ENCODE peak calls at places on chromosomes 7 and 10, in seven cellular contexts. One of them, this sample, is unnamed.

GRCh38 chr7:128110641-128111365 is 79.6 kb upstream of the LRRC4 start:
- DNase-seq in endothelial cell of umbilical vein: no peak
- DNase-seq in RWPE1: no peak
- DNase-seq in CD8-positive, alpha-beta T cell: no peak
- DNase-seq in HFF-Myc: no peak
- DNase-seq in heart right ventricle: no peak
- DNase-seq in endothelial cell: no peak
- DNase-seq in this sample: no peak

GRCh38 chr7:101990811-101991418 is 173.5 kb downstream of the CUX1 start:
- DNase-seq in endothelial cell of umbilical vein: no peak
- DNase-seq in RWPE1: no peak
- DNase-seq in endothelial cell: no peak
- DNase-seq in CD8-positive, alpha-beta T cell: no peak
- DNase-seq in HFF-Myc: no peak
- DNase-seq in heart right ventricle: no peak
- DNase-seq in this sample: no peak

GRCh38 chr7:155954550-155955366 is 142.5 kb upstream of the SHH start:
- DNase-seq in CD8-positive, alpha-beta T cell: no peak
- DNase-seq in endothelial cell of umbilical vein: no peak
- DNase-seq in RWPE1: no peak
- DNase-seq in heart right ventricle: no peak
- DNase-seq in endothelial cell: no peak
- DNase-seq in HFF-Myc: no peak
- DNase-seq in this sample: no peak

GRCh38 chr7:39069046-39069445 is 91.3 kb downstream of the POU6F2 start:
- DNase-seq in endothelial cell: no peak
- DNase-seq in heart right ventricle: no peak
- DNase-seq in CD8-positive, alpha-beta T cell: no peak
- DNase-seq in RWPE1: no peak
- DNase-seq in endothelial cell of umbilical vein: no peak
- DNase-seq in HFF-Myc: no peak
- DNase-seq in this sample: no peak

GRCh38 chr10:98924526-98924925 is 311.1 kb downstream of the HPSE2 start:
- DNase-seq in endothelial cell: no peak
- DNase-seq in RWPE1: no peak
- DNase-seq in CD8-positive, alpha-beta T cell: no peak
- DNase-seq in endothelial cell of umbilical vein: no peak
- DNase-seq in heart right ventricle: no peak
- DNase-seq in HFF-Myc: no peak
- DNase-seq in this sample: no peak

GRCh38 chr10:70285432-70285831 is 1.6 kb upstream of the NPFFR1 start:
- DNase-seq in CD8-positive, alpha-beta T cell: no peak
- DNase-seq in RWPE1: no peak
- DNase-seq in endothelial cell of umbilical vein: no peak
- DNase-seq in HFF-Myc: no peak
- DNase-seq in endothelial cell: no peak
- DNase-seq in heart right ventricle: no peak
- DNase-seq in this sample: no peak

GRCh38 chr7:35908305-35909223 is 107.7 kb downstream of the SEPTIN7 start:
- DNase-seq in endothelial cell of umbilical vein: no peak
- DNase-seq in RWPE1: no peak
- DNase-seq in heart right ventricle: peak; percentile 50
- DNase-seq in endothelial cell: no peak
- DNase-seq in CD8-positive, alpha-beta T cell: no peak
- DNase-seq in HFF-Myc: no peak
- DNase-seq in this sample: no peak

GRCh38 chr10:93461807-93462178 is 20.3 kb downstream of the MYOF start:
- DNase-seq in RWPE1: peak; percentile 57
- DNase-seq in endothelial cell: no peak
- DNase-seq in heart right ventricle: no peak
- DNase-seq in endothelial cell of umbilical vein: peak; percentile 67
- DNase-seq in HFF-Myc: no peak
- DNase-seq in CD8-positive, alpha-beta T cell: no peak
- DNase-seq in this sample: no peak

GRCh38 chr10:25615926-25616325 is 318.1 kb upstream of the MYO3A start:
- DNase-seq in CD8-positive, alpha-beta T cell: no peak
- DNase-seq in endothelial cell: no peak
- DNase-seq in RWPE1: no peak
- DNase-seq in heart right ventricle: no peak
- DNase-seq in HFF-Myc: no peak
- DNase-seq in endothelial cell of umbilical vein: no peak
- DNase-seq in this sample: no peak

GRCh38 chr7:91082854-91083495 is 181.3 kb upstream of the FZD1 start:
- DNase-seq in RWPE1: peak; percentile 17
- DNase-seq in HFF-Myc: no peak
- DNase-seq in CD8-positive, alpha-beta T cell: no peak
- DNase-seq in endothelial cell of umbilical vein: peak; percentile 41
- DNase-seq in heart right ventricle: no peak
- DNase-seq in endothelial cell: no peak
- DNase-seq in this sample: no peak

GRCh38 chr7:54831046-54831643 is 72.1 kb upstream of the SEC61G start:
- DNase-seq in endothelial cell of umbilical vein: no peak
- DNase-seq in HFF-Myc: no peak
- DNase-seq in heart right ventricle: no peak
- DNase-seq in RWPE1: peak; percentile 71
- DNase-seq in endothelial cell: no peak
- DNase-seq in CD8-positive, alpha-beta T cell: no peak
- DNase-seq in this sample: no peak

GRCh38 chr10:128064615-128065580 is 61.3 kb downstream of the MKI67 start:
- DNase-seq in heart right ventricle: peak; percentile 52
- DNase-seq in endothelial cell: no peak
- DNase-seq in CD8-positive, alpha-beta T cell: peak; percentile 48
- DNase-seq in endothelial cell of umbilical vein: no peak
- DNase-seq in RWPE1: peak; percentile 80
- DNase-seq in HFF-Myc: no peak
- DNase-seq in this sample: peak; percentile 34

GRCh38 chr7:140060243-140060630 is 2.5 kb downstream of the PARP12 start:
- DNase-seq in HFF-Myc: no peak
- DNase-seq in CD8-positive, alpha-beta T cell: no peak
- DNase-seq in RWPE1: no peak
- DNase-seq in endothelial cell: no peak
- DNase-seq in heart right ventricle: no peak
- DNase-seq in endothelial cell of umbilical vein: peak; percentile 26
- DNase-seq in this sample: no peak

GRCh38 chr7:114865564-114865963 is 56.3 kb upstream of the MDFIC start:
- DNase-seq in HFF-Myc: peak; percentile 48
- DNase-seq in CD8-positive, alpha-beta T cell: peak; percentile 39
- DNase-seq in RWPE1: peak; percentile 42
- DNase-seq in endothelial cell: peak; percentile 59
- DNase-seq in endothelial cell of umbilical vein: peak; percentile 64
- DNase-seq in heart right ventricle: peak; percentile 23
- DNase-seq in this sample: no peak

GRCh38 chr10:86294346-86295265 is 72.0 kb downstream of the GRID1 start:
- DNase-seq in endothelial cell of umbilical vein: no peak
- DNase-seq in endothelial cell: no peak
- DNase-seq in HFF-Myc: no peak
- DNase-seq in heart right ventricle: no peak
- DNase-seq in RWPE1: no peak
- DNase-seq in CD8-positive, alpha-beta T cell: no peak
- DNase-seq in this sample: no peak

GRCh38 chr10:43380610-43381222 is 9.3 kb downstream of the FXYD4 start:
- DNase-seq in RWPE1: peak; percentile 34
- DNase-seq in heart right ventricle: no peak
- DNase-seq in HFF-Myc: no peak
- DNase-seq in endothelial cell of umbilical vein: no peak
- DNase-seq in endothelial cell: no peak
- DNase-seq in CD8-positive, alpha-beta T cell: no peak
- DNase-seq in this sample: no peak
- TF ChIP-seq CTCF in RWPE1: no peak
- TF ChIP-seq CTCF in heart right ventricle: no peak
- TF ChIP-seq CTCF in HFF-Myc: no peak
- TF ChIP-seq CTCF in endothelial cell of umbilical vein: no peak
- TF ChIP-seq CTCF in endothelial cell: no peak
- TF ChIP-seq CTCF in CD8-positive, alpha-beta T cell: no peak
- TF ChIP-seq CTCF in this sample: no peak

DNA sequence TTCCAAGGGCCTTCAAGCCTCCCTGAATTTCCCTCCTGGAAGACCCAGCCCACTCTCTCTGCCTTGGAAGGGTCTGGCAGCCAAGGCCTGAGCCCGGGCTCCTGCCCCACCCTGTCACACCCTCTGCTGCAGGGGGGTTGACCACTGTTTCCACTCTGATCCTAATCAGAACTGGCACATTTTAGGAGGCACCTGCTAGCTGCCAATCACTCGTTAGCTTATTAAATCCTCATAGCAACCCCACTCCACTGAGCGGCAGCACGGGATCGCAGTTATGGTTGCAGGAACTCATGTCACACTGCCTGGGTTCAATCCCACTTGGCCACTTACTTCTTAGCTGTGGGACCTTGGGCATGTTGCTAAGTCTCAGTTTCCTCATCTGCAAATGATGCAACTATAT is 12.9 kb downstream of the HSPB1 start:
- DNase-seq in endothelial cell: no peak
- DNase-seq in heart right ventricle: no peak
- DNase-seq in CD8-positive, alpha-beta T cell: no peak
- DNase-seq in RWPE1: no peak
- DNase-seq in endothelial cell of umbilical vein: no peak
- DNase-seq in HFF-Myc: no peak
- DNase-seq in this sample: no peak
- TF ChIP-seq CTCF in endothelial cell: no peak
- TF ChIP-seq CTCF in heart right ventricle: no peak
- TF ChIP-seq CTCF in CD8-positive, alpha-beta T cell: no peak
- TF ChIP-seq CTCF in RWPE1: no peak
- TF ChIP-seq CTCF in endothelial cell of umbilical vein: no peak
- TF ChIP-seq CTCF in HFF-Myc: no peak
- TF ChIP-seq CTCF in this sample: no peak

GRCh38 chr10:7513936-7514335 is 103.1 kb upstream of the SFMBT2 start:
- DNase-seq in heart right ventricle: no peak
- DNase-seq in HFF-Myc: no peak
- DNase-seq in RWPE1: no peak
- DNase-seq in endothelial cell: no peak
- DNase-seq in endothelial cell of umbilical vein: no peak
- DNase-seq in CD8-positive, alpha-beta T cell: no peak
- DNase-seq in this sample: no peak
- TF ChIP-seq CTCF in heart right ventricle: no peak
- TF ChIP-seq CTCF in HFF-Myc: no peak
- TF ChIP-seq CTCF in RWPE1: no peak
- TF ChIP-seq CTCF in endothelial cell: no peak
- TF ChIP-seq CTCF in endothelial cell of umbilical vein: no peak
- TF ChIP-seq CTCF in CD8-positive, alpha-beta T cell: no peak
- TF ChIP-seq CTCF in this sample: no peak

GRCh38 chr10:78899996-78900714 is 168.6 kb upstream of the ZMIZ1 start:
- DNase-seq in endothelial cell of umbilical vein: no peak
- DNase-seq in CD8-positive, alpha-beta T cell: no peak
- DNase-seq in heart right ventricle: peak; percentile 52
- DNase-seq in endothelial cell: no peak
- DNase-seq in RWPE1: no peak
- DNase-seq in HFF-Myc: no peak
- DNase-seq in this sample: no peak

GRCh38 chr10:78898341-78899097 is 170.2 kb upstream of the ZMIZ1 start:
- DNase-seq in endothelial cell of umbilical vein: no peak
- DNase-seq in CD8-positive, alpha-beta T cell: no peak
- DNase-seq in endothelial cell: no peak
- DNase-seq in heart right ventricle: no peak
- DNase-seq in HFF-Myc: no peak
- DNase-seq in RWPE1: no peak
- DNase-seq in this sample: no peak

GRCh38 chr10:78901694-78902093 is 167.1 kb upstream of the ZMIZ1 start:
- DNase-seq in endothelial cell of umbilical vein: no peak
- DNase-seq in heart right ventricle: no peak
- DNase-seq in endothelial cell: no peak
- DNase-seq in HFF-Myc: no peak
- DNase-seq in CD8-positive, alpha-beta T cell: no peak
- DNase-seq in RWPE1: no peak
- DNase-seq in this sample: no peak

GRCh38 chr10:78900715-78901430 is 167.9 kb upstream of the ZMIZ1 start:
- DNase-seq in HFF-Myc: no peak
- DNase-seq in RWPE1: no peak
- DNase-seq in CD8-positive, alpha-beta T cell: no peak
- DNase-seq in heart right ventricle: no peak
- DNase-seq in endothelial cell: no peak
- DNase-seq in endothelial cell of umbilical vein: no peak
- DNase-seq in this sample: no peak

GRCh38 chr10:78899098-78899754 is 169.5 kb upstream of the ZMIZ1 start:
- DNase-seq in CD8-positive, alpha-beta T cell: no peak
- DNase-seq in endothelial cell of umbilical vein: no peak
- DNase-seq in RWPE1: no peak
- DNase-seq in endothelial cell: no peak
- DNase-seq in HFF-Myc: no peak
- DNase-seq in heart right ventricle: no peak
- DNase-seq in this sample: no peak
- TF ChIP-seq CTCF in CD8-positive, alpha-beta T cell: no peak
- TF ChIP-seq CTCF in endothelial cell of umbilical vein: no peak
- TF ChIP-seq CTCF in RWPE1: no peak
- TF ChIP-seq CTCF in endothelial cell: no peak
- TF ChIP-seq CTCF in HFF-Myc: no peak
- TF ChIP-seq CTCF in heart right ventricle: no peak
- TF ChIP-seq CTCF in this sample: no peak

GRCh38 chr10:116737582-116738358 is 4.6 kb downstream of the HSPA12A start:
- DNase-seq in endothelial cell: peak; percentile 13
- DNase-seq in CD8-positive, alpha-beta T cell: no peak
- DNase-seq in RWPE1: no peak
- DNase-seq in HFF-Myc: no peak
- DNase-seq in endothelial cell of umbilical vein: no peak
- DNase-seq in heart right ventricle: no peak
- DNase-seq in this sample: no peak
- TF ChIP-seq CTCF in endothelial cell: no peak
- TF ChIP-seq CTCF in CD8-positive, alpha-beta T cell: no peak
- TF ChIP-seq CTCF in RWPE1: no peak
- TF ChIP-seq CTCF in HFF-Myc: peak; percentile 48
- TF ChIP-seq CTCF in endothelial cell of umbilical vein: no peak
- TF ChIP-seq CTCF in heart right ventricle: no peak
- TF ChIP-seq CTCF in this sample: peak; percentile 32

DNA sequence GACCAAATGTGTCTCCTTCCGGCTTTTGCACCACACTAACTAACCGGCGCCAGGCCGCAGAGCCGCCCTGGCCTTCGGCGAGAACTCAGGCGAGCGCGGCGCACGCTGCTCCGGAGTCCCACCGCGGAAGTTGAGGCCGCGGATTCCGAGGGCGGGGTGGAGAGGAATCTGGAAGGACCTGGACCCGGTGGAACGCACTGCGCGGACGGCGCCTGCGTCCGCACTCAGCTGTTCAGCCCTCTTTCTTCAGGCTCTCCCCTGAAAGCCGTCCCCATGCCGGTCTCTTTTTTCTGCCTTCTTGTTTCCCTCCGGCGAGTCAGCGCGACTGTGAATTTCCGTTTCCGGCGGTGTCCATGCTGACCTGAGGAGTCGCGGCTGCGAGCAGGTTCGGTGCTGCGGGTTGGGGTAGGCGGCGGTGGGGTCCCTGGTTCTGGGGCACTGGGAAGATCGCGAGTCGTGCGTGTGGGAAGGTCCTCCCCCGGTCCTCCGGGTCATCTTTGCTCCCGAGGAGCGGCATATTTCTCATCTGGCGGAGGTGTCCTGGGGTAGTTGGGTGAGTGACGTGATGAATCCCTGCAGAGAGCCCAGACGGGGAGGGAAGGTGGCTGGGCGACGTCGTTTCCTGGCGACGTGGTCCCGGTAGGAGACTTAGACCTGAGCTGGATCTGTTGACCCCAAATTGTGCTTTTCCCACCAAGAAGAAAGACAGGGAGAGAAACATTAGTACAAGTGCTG is at the start of gene BMS1:
- DNase-seq in CD8-positive, alpha-beta T cell: peak; percentile 82
- DNase-seq in RWPE1: peak; percentile 88
- DNase-seq in endothelial cell: peak; percentile 83
- DNase-seq in heart right ventricle: peak; percentile 86
- DNase-seq in HFF-Myc: peak; percentile 83
- DNase-seq in endothelial cell of umbilical vein: peak; percentile 95
- DNase-seq in this sample: peak; percentile 73
- TF ChIP-seq CTCF in CD8-positive, alpha-beta T cell: no peak
- TF ChIP-seq CTCF in RWPE1: no peak
- TF ChIP-seq CTCF in endothelial cell: no peak
- TF ChIP-seq CTCF in heart right ventricle: no peak
- TF ChIP-seq CTCF in HFF-Myc: no peak
- TF ChIP-seq CTCF in endothelial cell of umbilical vein: no peak
- TF ChIP-seq CTCF in this sample: no peak